ENCODE peak calls at places on chromosome 11, in ten cellular contexts. One of them, this sample, is unnamed.

GRCh38 chr11:26842458-26842841 is 120.6 kb upstream of the SLC5A12 start:
- DNase-seq in GM12878: no peak
- DNase-seq in astrocyte of the spinal cord: no peak
- DNase-seq in OCI-LY7: no peak
- DNase-seq in esophagus squamous epithelium: no peak
- DNase-seq in hepatocyte: peak
- DNase-seq in right lobe of liver: no peak
- DNase-seq in heart right ventricle: no peak
- DNase-seq in AG04449: no peak
- DNase-seq in ovary: no peak
- DNase-seq in this sample: no peak

GRCh38 chr11:73262851-73263495 is 9.2 kb upstream of the P2RY6 start:
- DNase-seq in GM12878: no peak
- DNase-seq in astrocyte of the spinal cord: no peak
- DNase-seq in OCI-LY7: no peak
- DNase-seq in esophagus squamous epithelium: no peak
- DNase-seq in hepatocyte: no peak
- DNase-seq in right lobe of liver: peak
- DNase-seq in heart right ventricle: no peak
- DNase-seq in AG04449: no peak
- DNase-seq in ovary: no peak
- DNase-seq in this sample: no peak

GRCh38 chr11:12802418-12803085 is 128.3 kb downstream of the TEAD1 start:
- DNase-seq in GM12878: no peak
- DNase-seq in astrocyte of the spinal cord: peak
- DNase-seq in OCI-LY7: no peak
- DNase-seq in esophagus squamous epithelium: no peak
- DNase-seq in hepatocyte: peak
- DNase-seq in right lobe of liver: peak
- DNase-seq in heart right ventricle: peak
- DNase-seq in AG04449: no peak
- DNase-seq in ovary: peak
- DNase-seq in this sample: peak

GRCh38 chr11:108027057-108027456 is 18.4 kb downstream of the CUL5 start:
- DNase-seq in GM12878: no peak
- DNase-seq in astrocyte of the spinal cord: no peak
- DNase-seq in OCI-LY7: no peak
- DNase-seq in esophagus squamous epithelium: no peak
- DNase-seq in hepatocyte: no peak
- DNase-seq in right lobe of liver: no peak
- DNase-seq in heart right ventricle: no peak
- DNase-seq in AG04449: no peak
- DNase-seq in ovary: no peak
- DNase-seq in this sample: no peak

GRCh38 chr11:43360361-43361032 is 1.8 kb downstream of the TTC17 start:
- DNase-seq in GM12878: no peak
- DNase-seq in astrocyte of the spinal cord: no peak
- DNase-seq in OCI-LY7: peak
- DNase-seq in esophagus squamous epithelium: no peak
- DNase-seq in hepatocyte: peak
- DNase-seq in right lobe of liver: no peak
- DNase-seq in heart right ventricle: no peak
- DNase-seq in AG04449: no peak
- DNase-seq in ovary: no peak
- DNase-seq in this sample: peak

GRCh38 chr11:19910931-19911330 is 198.3 kb downstream of the NAV2 start:
- DNase-seq in GM12878: no peak
- DNase-seq in astrocyte of the spinal cord: no peak
- DNase-seq in OCI-LY7: no peak
- DNase-seq in esophagus squamous epithelium: no peak
- DNase-seq in hepatocyte: no peak
- DNase-seq in right lobe of liver: peak
- DNase-seq in heart right ventricle: no peak
- DNase-seq in AG04449: no peak
- DNase-seq in ovary: no peak
- DNase-seq in this sample: no peak

GRCh38 chr11:119179983-119180382 is 5.3 kb upstream of the NHERF4 start:
- DNase-seq in GM12878: no peak
- DNase-seq in astrocyte of the spinal cord: no peak
- DNase-seq in OCI-LY7: no peak
- DNase-seq in esophagus squamous epithelium: no peak
- DNase-seq in hepatocyte: peak
- DNase-seq in right lobe of liver: peak
- DNase-seq in heart right ventricle: no peak
- DNase-seq in AG04449: no peak
- DNase-seq in ovary: no peak
- DNase-seq in this sample: no peak

GRCh38 chr11:116792869-116793475 is 1.3 kb upstream of the APOA5 start:
- DNase-seq in GM12878: no peak
- DNase-seq in astrocyte of the spinal cord: peak
- DNase-seq in OCI-LY7: no peak
- DNase-seq in esophagus squamous epithelium: no peak
- DNase-seq in hepatocyte: no peak
- DNase-seq in right lobe of liver: no peak
- DNase-seq in heart right ventricle: no peak
- DNase-seq in AG04449: no peak
- DNase-seq in ovary: no peak
- DNase-seq in this sample: no peak

GRCh38 chr11:31882951-31883392 is 71.8 kb upstream of the PAX6 start:
- DNase-seq in GM12878: no peak
- DNase-seq in astrocyte of the spinal cord: peak
- DNase-seq in OCI-LY7: no peak
- DNase-seq in esophagus squamous epithelium: no peak
- DNase-seq in hepatocyte: no peak
- DNase-seq in right lobe of liver: no peak
- DNase-seq in heart right ventricle: no peak
- DNase-seq in AG04449: no peak
- DNase-seq in ovary: no peak
- DNase-seq in this sample: no peak

GRCh38 chr11:31883435-31883834 is 72.3 kb upstream of the PAX6 start:
- DNase-seq in GM12878: no peak
- DNase-seq in astrocyte of the spinal cord: no peak
- DNase-seq in OCI-LY7: no peak
- DNase-seq in esophagus squamous epithelium: no peak
- DNase-seq in hepatocyte: no peak
- DNase-seq in right lobe of liver: no peak
- DNase-seq in heart right ventricle: no peak
- DNase-seq in AG04449: no peak
- DNase-seq in ovary: no peak
- DNase-seq in this sample: no peak

GRCh38 chr11:31884080-31884479 is 73.0 kb upstream of the PAX6 start:
- DNase-seq in GM12878: no peak
- DNase-seq in astrocyte of the spinal cord: no peak
- DNase-seq in OCI-LY7: peak
- DNase-seq in esophagus squamous epithelium: no peak
- DNase-seq in hepatocyte: no peak
- DNase-seq in right lobe of liver: no peak
- DNase-seq in heart right ventricle: no peak
- DNase-seq in AG04449: no peak
- DNase-seq in ovary: no peak
- DNase-seq in this sample: no peak

GRCh38 chr11:31881825-31882224 is 70.7 kb upstream of the PAX6 start:
- DNase-seq in GM12878: no peak
- DNase-seq in astrocyte of the spinal cord: no peak
- DNase-seq in OCI-LY7: no peak
- DNase-seq in esophagus squamous epithelium: no peak
- DNase-seq in hepatocyte: no peak
- DNase-seq in right lobe of liver: no peak
- DNase-seq in heart right ventricle: no peak
- DNase-seq in AG04449: no peak
- DNase-seq in ovary: no peak
- DNase-seq in this sample: no peak

DNA sequence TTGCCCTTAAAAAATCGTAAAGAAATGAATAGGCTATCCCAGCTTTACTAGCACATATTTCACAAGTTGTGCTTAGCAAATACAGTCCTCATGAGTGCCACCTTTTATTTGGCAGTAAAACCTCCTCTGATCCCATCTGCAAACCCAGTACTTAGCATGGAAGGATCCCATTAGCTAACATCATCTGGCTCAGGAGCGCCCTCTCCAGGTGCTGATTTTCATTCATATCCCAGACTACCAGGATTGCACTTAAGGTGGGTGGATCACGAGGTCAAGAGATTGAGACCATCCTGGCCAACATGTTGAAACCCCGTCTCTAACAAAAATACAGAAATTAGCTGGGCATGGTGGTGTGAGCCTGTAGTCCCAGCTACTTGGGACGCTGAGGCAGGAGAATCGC is 76.1 kb upstream of the PAX6 start:
- DNase-seq in GM12878: no peak
- DNase-seq in astrocyte of the spinal cord: no peak
- DNase-seq in OCI-LY7: no peak
- DNase-seq in esophagus squamous epithelium: no peak
- DNase-seq in hepatocyte: no peak
- DNase-seq in right lobe of liver: no peak
- DNase-seq in heart right ventricle: no peak
- DNase-seq in AG04449: no peak
- DNase-seq in ovary: no peak
- DNase-seq in this sample: peak
- TF ChIP-seq CTCF in GM12878: peak
- TF ChIP-seq CTCF in astrocyte of the spinal cord: no peak
- TF ChIP-seq CTCF in OCI-LY7: peak
- TF ChIP-seq CTCF in esophagus squamous epithelium: no peak
- TF ChIP-seq CTCF in hepatocyte: no peak
- TF ChIP-seq CTCF in right lobe of liver: no peak
- TF ChIP-seq CTCF in heart right ventricle: no peak
- TF ChIP-seq CTCF in AG04449: no peak
- TF ChIP-seq CTCF in ovary: no peak
- TF ChIP-seq CTCF in this sample: peak

GRCh38 chr11:62880231-62880802 is 379 bp upstream of the SLC3A2 start:
- DNase-seq in GM12878: no peak
- DNase-seq in astrocyte of the spinal cord: peak
- DNase-seq in OCI-LY7: peak
- DNase-seq in esophagus squamous epithelium: no peak
- DNase-seq in hepatocyte: peak
- DNase-seq in right lobe of liver: no peak
- DNase-seq in heart right ventricle: peak
- DNase-seq in AG04449: no peak
- DNase-seq in ovary: no peak
- DNase-seq in this sample: peak

GRCh38 chr11:62879150-62879549 is 1.5 kb upstream of the SLC3A2 start:
- DNase-seq in GM12878: no peak
- DNase-seq in astrocyte of the spinal cord: no peak
- DNase-seq in OCI-LY7: no peak
- DNase-seq in esophagus squamous epithelium: no peak
- DNase-seq in hepatocyte: no peak
- DNase-seq in right lobe of liver: no peak
- DNase-seq in heart right ventricle: no peak
- DNase-seq in AG04449: no peak
- DNase-seq in ovary: no peak
- DNase-seq in this sample: no peak

GRCh38 chr11:62880803-62881578 is at the start of gene SLC3A2:
- DNase-seq in GM12878: peak
- DNase-seq in astrocyte of the spinal cord: peak
- DNase-seq in OCI-LY7: peak
- DNase-seq in esophagus squamous epithelium: peak
- DNase-seq in hepatocyte: peak
- DNase-seq in right lobe of liver: peak
- DNase-seq in heart right ventricle: peak
- DNase-seq in AG04449: no peak
- DNase-seq in ovary: peak
- DNase-seq in this sample: peak

GRCh38 chr11:62881579-62882427 is 1.1 kb downstream of the SLC3A2 start:
- DNase-seq in GM12878: peak
- DNase-seq in astrocyte of the spinal cord: peak
- DNase-seq in OCI-LY7: peak
- DNase-seq in esophagus squamous epithelium: peak
- DNase-seq in hepatocyte: peak
- DNase-seq in right lobe of liver: peak
- DNase-seq in heart right ventricle: peak
- DNase-seq in AG04449: peak
- DNase-seq in ovary: peak
- DNase-seq in this sample: peak

GRCh38 chr11:62879554-62879953 is 1.1 kb upstream of the SLC3A2 start:
- DNase-seq in GM12878: no peak
- DNase-seq in astrocyte of the spinal cord: peak
- DNase-seq in OCI-LY7: no peak
- DNase-seq in esophagus squamous epithelium: no peak
- DNase-seq in hepatocyte: no peak
- DNase-seq in right lobe of liver: no peak
- DNase-seq in heart right ventricle: no peak
- DNase-seq in AG04449: no peak
- DNase-seq in ovary: no peak
- DNase-seq in this sample: no peak
- H3K4me3 ChIP-seq in GM12878: peak
- H3K4me3 ChIP-seq in astrocyte of the spinal cord: peak
- H3K4me3 ChIP-seq in OCI-LY7: peak
- H3K4me3 ChIP-seq in esophagus squamous epithelium: peak
- H3K4me3 ChIP-seq in hepatocyte: no peak
- H3K4me3 ChIP-seq in right lobe of liver: no peak
- H3K4me3 ChIP-seq in heart right ventricle: peak
- H3K4me3 ChIP-seq in AG04449: peak
- H3K4me3 ChIP-seq in ovary: peak
- H3K4me3 ChIP-seq in this sample: no peak

DNA sequence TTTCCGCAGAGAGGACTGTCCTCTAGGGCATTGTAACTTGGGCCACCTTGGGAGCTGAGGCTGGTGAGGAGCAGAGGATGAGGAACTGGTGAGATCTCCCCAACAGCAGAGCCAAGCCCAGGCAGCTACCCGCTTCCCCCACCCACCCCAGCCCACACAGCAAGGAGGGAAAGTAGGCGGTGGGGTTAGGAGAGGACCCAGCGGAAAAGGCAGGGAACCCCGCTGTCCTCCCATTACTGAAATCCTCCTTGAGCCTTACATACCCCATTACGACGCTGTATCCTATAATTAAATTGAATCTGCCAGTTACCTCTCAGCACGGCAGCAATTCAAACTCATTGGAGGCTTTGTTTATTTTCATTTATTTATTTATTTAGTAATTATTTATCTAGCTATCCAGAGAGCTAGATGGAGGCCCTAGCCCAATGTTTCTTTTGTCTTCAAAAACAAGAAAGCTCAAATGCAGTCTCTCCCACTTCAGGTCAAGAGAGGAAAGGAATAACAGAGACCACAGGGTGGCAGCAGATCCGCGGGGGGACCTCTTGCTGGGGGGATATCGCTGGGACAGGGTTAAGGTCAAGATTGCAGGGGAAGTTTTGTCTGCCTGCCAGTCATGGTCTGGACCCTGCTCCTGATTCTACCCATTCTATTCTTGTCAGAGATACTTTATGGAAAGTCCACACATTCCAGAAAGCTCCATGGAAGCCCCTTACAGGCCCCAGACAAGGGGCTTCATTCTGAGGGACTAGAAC is 218.0 kb downstream of the ST3GAL4 start:
- DNase-seq in GM12878: no peak
- DNase-seq in astrocyte of the spinal cord: no peak
- DNase-seq in OCI-LY7: no peak
- DNase-seq in esophagus squamous epithelium: no peak
- DNase-seq in hepatocyte: no peak
- DNase-seq in right lobe of liver: no peak
- DNase-seq in heart right ventricle: no peak
- DNase-seq in AG04449: no peak
- DNase-seq in ovary: no peak
- DNase-seq in this sample: no peak
- TF ChIP-seq CTCF in GM12878: peak
- TF ChIP-seq CTCF in astrocyte of the spinal cord: peak
- TF ChIP-seq CTCF in OCI-LY7: peak
- TF ChIP-seq CTCF in esophagus squamous epithelium: no peak
- TF ChIP-seq CTCF in hepatocyte: no peak
- TF ChIP-seq CTCF in right lobe of liver: no peak
- TF ChIP-seq CTCF in heart right ventricle: no peak
- TF ChIP-seq CTCF in AG04449: peak
- TF ChIP-seq CTCF in ovary: no peak
- TF ChIP-seq CTCF in this sample: peak

DNA sequence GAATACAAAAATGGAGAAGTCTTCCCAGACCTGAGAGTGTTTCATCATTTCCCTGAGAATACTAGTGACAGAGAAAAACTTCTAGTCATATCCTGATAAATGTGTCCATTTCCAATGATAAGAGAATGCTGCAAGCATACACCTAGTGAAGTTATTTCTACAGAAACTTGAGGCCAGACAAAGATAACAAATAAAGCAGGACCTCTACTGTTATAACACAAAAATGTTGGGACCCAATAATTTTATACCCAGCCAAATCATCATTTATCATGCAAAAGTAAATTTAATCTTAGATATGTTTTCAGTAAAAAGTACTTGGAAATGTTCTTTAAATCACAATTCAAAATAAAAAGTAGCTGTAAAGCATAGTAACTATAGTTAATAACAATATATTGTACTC is 12.7 kb downstream of the RRAS2 start:
- DNase-seq in GM12878: no peak
- DNase-seq in astrocyte of the spinal cord: no peak
- DNase-seq in OCI-LY7: no peak
- DNase-seq in esophagus squamous epithelium: no peak
- DNase-seq in hepatocyte: no peak
- DNase-seq in right lobe of liver: no peak
- DNase-seq in heart right ventricle: no peak
- DNase-seq in AG04449: no peak
- DNase-seq in ovary: no peak
- DNase-seq in this sample: no peak
- H3K4me3 ChIP-seq in GM12878: no peak
- H3K4me3 ChIP-seq in astrocyte of the spinal cord: no peak
- H3K4me3 ChIP-seq in OCI-LY7: no peak
- H3K4me3 ChIP-seq in esophagus squamous epithelium: no peak
- H3K4me3 ChIP-seq in hepatocyte: no peak
- H3K4me3 ChIP-seq in right lobe of liver: no peak
- H3K4me3 ChIP-seq in heart right ventricle: no peak
- H3K4me3 ChIP-seq in AG04449: no peak
- H3K4me3 ChIP-seq in ovary: no peak
- H3K4me3 ChIP-seq in this sample: no peak

This sample was measured in GM12865.